ENCODE peak calls at places on chromosomes 5 and 9, in ten cellular contexts. H is adipocyte, S is WERI-Rb-1, N is GM03348, P is HuH-7.5, W is cardiac septum, V is T-cell, O is NCI-H2081, E is GM13977, I is RWPE1. J is an unnamed sample.

GRCh38 chr5:112238473-112238872 is 180.6 kb downstream of the EPB41L4A start:
- DNase-seq in H (no peak), S (peak; percentile 29), N (no peak), P (no peak), W (no peak), V (no peak), O (no peak), E (no peak), I (no peak), J (no peak)

GRCh38 chr5:81829242-81829641 is 78.3 kb upstream of the SSBP2 start:
- DNase-seq in H (no peak), S (no peak), N (no peak), P (no peak), W (no peak), V (no peak), O (no peak), E (no peak), I (no peak), J (no peak)

GRCh38 chr9:92245005-92245797 is 48.3 kb downstream of the IARS1 start:
- DNase-seq in H (peak; percentile 74), S (no peak), N (peak; percentile 56), P (no peak), W (no peak), V (no peak), O (no peak), E (no peak), I (no peak), J (no peak)

GRCh38 chr9:132585954-132586829 is 3.8 kb downstream of the BARHL1 start:
- DNase-seq in H (no peak), S (no peak), N (no peak), P (no peak), W (no peak), V (no peak), O (no peak), E (peak; percentile 58), I (no peak), J (no peak)

GRCh38 chr5:142944140-142944539 is 174.0 kb downstream of the ARHGAP26 start:
- DNase-seq in H (no peak), S (no peak), N (peak; percentile 34), P (no peak), W (no peak), V (no peak), O (no peak), E (no peak), I (no peak), J (no peak)

GRCh38 chr9:116260531-116260930 is 106.9 kb downstream of the PAPPA start:
- DNase-seq in H (no peak), S (no peak), N (peak; percentile 17), P (no peak), W (no peak), V (no peak), O (no peak), E (no peak), I (no peak), J (no peak)

GRCh38 chr5:16712178-16712577 is 95.4 kb upstream of the RETREG1 start:
- DNase-seq in H (peak; percentile 11), S (no peak), N (no peak), P (no peak), W (no peak), V (no peak), O (peak; percentile 87), E (no peak), I (no peak), J (no peak)

GRCh38 chr5:59322887-59323286 is 570.6 kb downstream of the PDE4D start:
- DNase-seq in H (no peak), S (no peak), N (no peak), P (no peak), W (no peak), V (no peak), O (no peak), E (no peak), I (no peak), J (no peak)

GRCh38 chr5:43036856-43037711 is 3.0 kb downstream of the ANXA2R start:
- DNase-seq in H (peak; percentile 75), S (no peak), N (no peak), P (no peak), W (no peak), V (no peak), O (no peak), E (no peak), I (no peak), J (no peak)

GRCh38 chr5:30890377-30890776 is 303.1 kb upstream of the CDH6 start:
- DNase-seq in H (no peak), S (no peak), N (no peak), P (no peak), W (no peak), V (no peak), O (no peak), E (no peak), I (no peak), J (no peak)

GRCh38 chr5:31066655-31067328 is 126.7 kb upstream of the CDH6 start:
- DNase-seq in H (peak; percentile 80), S (no peak), N (peak; percentile 45), P (no peak), W (no peak), V (no peak), O (no peak), E (no peak), I (no peak), J (no peak)

GRCh38 chr9:113548221-113549041 is 84.9 kb downstream of the RGS3 start:
- DNase-seq in H (peak; percentile 43), S (no peak), N (peak; percentile 42), P (peak; percentile 70), W (peak; percentile 88), V (no peak), O (no peak), E (no peak), I (no peak), J (peak; percentile 86)

GRCh38 chr5:176697929-176698520 is 50.7 kb downstream of the TSPAN17 start:
- DNase-seq in H (no peak), S (peak; percentile 94), N (no peak), P (no peak), W (no peak), V (no peak), O (peak; percentile 83), E (no peak), I (no peak), J (no peak)

GRCh38 chr5:38640012-38640395 is 83.6 kb upstream of the LIFR start:
- DNase-seq in H (peak; percentile 40), S (no peak), N (no peak), P (no peak), W (no peak), V (no peak), O (no peak), E (no peak), I (no peak), J (no peak)

GRCh38 chr9:114033397-114034103 is 44.5 kb downstream of the AMBP start:
- DNase-seq in H (peak; percentile 35), S (peak; percentile 76), N (peak; percentile 41), P (peak; percentile 71), W (peak; percentile 75), V (no peak), O (no peak), E (peak; percentile 58), I (peak; percentile 36), J (peak; percentile 59)

GRCh38 chr5:60184599-60184998 is 291.1 kb upstream of the PDE4D start:
- DNase-seq in H (no peak), S (no peak), N (no peak), P (no peak), W (no peak), V (no peak), O (no peak), E (no peak), I (no peak), J (no peak)

GRCh38 chr9:16510506-16510905 is 360.0 kb downstream of the BNC2 start:
- DNase-seq in H (no peak), S (no peak), N (no peak), P (no peak), W (no peak), V (no peak), O (no peak), E (no peak), I (no peak), J (no peak)

GRCh38 chr5:9401786-9402472 is 143.9 kb downstream of the SEMA5A start:
- DNase-seq in H (peak; percentile 62), S (no peak), N (peak; percentile 35), P (no peak), W (no peak), V (no peak), O (no peak), E (no peak), I (no peak), J (no peak)

GRCh38 chr5:62093981-62094380 is 212.0 kb upstream of the KIF2A start:
- DNase-seq in H (peak; percentile 42), S (peak; percentile 54), N (peak; percentile 30), P (no peak), W (no peak), V (no peak), O (peak; percentile 44), E (no peak), I (peak; percentile 53), J (no peak)

GRCh38 chr5:173454764-173455598 is 126.8 kb upstream of the STC2 start:
- DNase-seq in H (peak; percentile 94), S (no peak), N (peak; percentile 81), P (no peak), W (no peak), V (no peak), O (no peak), E (no peak), I (peak; percentile 96), J (peak; percentile 82)